ENCODE peak calls at places on chromosome 21, in four cellular contexts. W is activated naive CD4-positive, alpha-beta T cell; P is NCI-H1092; R is progenitor cell of endocrine pancreas. X is an unnamed sample.

GRCh38 chr21:35048706-35049617 is at the start of gene RUNX1:
- DNase-seq in W (no peak), P (no peak), R (no peak), X (no peak)

GRCh38 chr21:38903578-38904193 is 98.0 kb downstream of the ETS2 start:
- DNase-seq in W (no peak), P (no peak), R (no peak), X (no peak)

GRCh38 chr21:33434770-33435360 is 31.7 kb downstream of the IFNGR2 start:
- DNase-seq in W (no peak), P (no peak), R (no peak), X (no peak)

GRCh38 chr21:30186242-30186641 is 19.6 kb upstream of the CLDN17 start:
- DNase-seq in W (no peak), P (no peak), R (no peak), X (no peak)

GRCh38 chr21:32611471-32611997 is 643 bp downstream of the CFAP298 start:
- DNase-seq in W (no peak), P (no peak), R (no peak), X (no peak)

GRCh38 chr21:46607605-46608004 is 2.7 kb upstream of the S100B start:
- DNase-seq in W (no peak), P (no peak), R (no peak), X (no peak)

GRCh38 chr21:45331521-45332257 is 44.0 kb upstream of the POFUT2 start:
- DNase-seq in W (no peak), P (no peak), R (no peak), X (no peak)

GRCh38 chr21:16573581-16573980 is 843.8 kb downstream of the USP25 start:
- DNase-seq in W (no peak), P (no peak), R (no peak), X (no peak)

GRCh38 chr21:25283720-25284119 is 323.6 kb downstream of the MRPL39 start:
- DNase-seq in W (no peak), P (no peak), R (no peak), X (no peak)

GRCh38 chr21:43307677-43308070 is 119.3 kb downstream of the SIK1 start:
- DNase-seq in W (no peak), P (no peak), R (no peak), X (no peak)

GRCh38 chr21:43699933-43700599 is 18.9 kb upstream of the PDXK start:
- DNase-seq in W (no peak), P (no peak), R (no peak), X (no peak)

GRCh38 chr21:46229133-46229922 is 754 bp upstream of the LSS start:
- DNase-seq in W (no peak), P (peak; percentile 59), R (peak; percentile 56), X (no peak)

GRCh38 chr21:44526096-44526997 is 13.6 kb downstream of the KRTAP10-1 start:
- DNase-seq in W (no peak), P (no peak), R (no peak), X (no peak)

GRCh38 chr21:36385233-36385908 is at the start of gene CHAF1B:
- DNase-seq in W (peak; percentile 58), P (peak; percentile 78), R (peak; percentile 79), X (no peak)

GRCh38 chr21:34910396-34910795 is 138.7 kb downstream of the RUNX1 start:
- DNase-seq in W (no peak), P (peak; percentile 28), R (no peak), X (no peak)

GRCh38 chr21:26732442-26733221 is 112.6 kb downstream of the ADAMTS1 start:
- DNase-seq in W (no peak), P (no peak), R (peak; percentile 34), X (peak; percentile 56)

GRCh38 chr21:46211786-46212720 is 16.5 kb downstream of the LSS start:
- DNase-seq in W (no peak), P (no peak), R (no peak), X (no peak)

GRCh38 chr21:34008618-34009017 is 64.8 kb upstream of the MRPS6 start:
- DNase-seq in W (no peak), P (no peak), R (no peak), X (no peak)

GRCh38 chr21:35503646-35504045 is 454.5 kb upstream of the RUNX1 start:
- DNase-seq in W (no peak), P (no peak), R (no peak), X (no peak)

GRCh38 chr21:31537872-31538576 is 121.5 kb upstream of the SOD1 start:
- DNase-seq in W (no peak), P (no peak), R (no peak), X (no peak)

GRCh38 chr21:17690078-17690494 is 77.4 kb upstream of the BTG3 start:
- DNase-seq in W (no peak), P (no peak), R (no peak), X (no peak)

GRCh38 chr21:32819702-32820101 is 48.1 kb upstream of the PAXBP1 start:
- DNase-seq in W (no peak), P (no peak), R (no peak), X (no peak)

GRCh38 chr21:43733529-43734071 is 14.7 kb downstream of the PDXK start:
- DNase-seq in W (no peak), P (no peak), R (no peak), X (no peak)

GRCh38 chr21:36613064-36613463 is 85.9 kb upstream of the SIM2 start:
- DNase-seq in W (no peak), P (no peak), R (no peak), X (no peak)

GRCh38 chr21:32055305-32055704 is 182.5 kb downstream of the HUNK start:
- DNase-seq in W (no peak), P (no peak), R (no peak), X (no peak)

GRCh38 chr21:31558839-31559367 is 100.6 kb upstream of the SOD1 start:
- DNase-seq in W (peak; percentile 80), P (peak; percentile 96), R (peak; percentile 93), X (no peak)

GRCh38 chr21:36849461-36849860 is 117.0 kb downstream of the HLCS start:
- DNase-seq in W (no peak), P (no peak), R (no peak), X (no peak)

GRCh38 chr21:26422138-26422537 is 150.9 kb downstream of the CYYR1 start:
- DNase-seq in W (no peak), P (no peak), R (no peak), X (no peak)

GRCh38 chr21:38443110-38443509 is 55.2 kb downstream of the ERG start:
- DNase-seq in W (no peak), P (no peak), R (no peak), X (no peak)

GRCh38 chr21:38987551-38988210 is 182.0 kb downstream of the ETS2 start:
- DNase-seq in W (no peak), P (no peak), R (no peak), X (no peak)